ENCODE peak calls at places on chromosome 15, in seven cellular contexts. One of them, this sample, is unnamed.

GRCh38 chr15:31222769-31223345 is 103.8 kb upstream of the KLF13 start:
- DNase-seq in stomach: no peak
- DNase-seq in upper lobe of left lung: peak; percentile 55
- DNase-seq in heart right ventricle: no peak
- DNase-seq in adrenal gland: no peak
- DNase-seq in lower lobe of right lung: no peak
- DNase-seq in right atrium auricular region: no peak
- DNase-seq in this sample: no peak

GRCh38 chr15:65354835-65355172 is 23.0 kb downstream of the IGDCC3 start:
- DNase-seq in lower lobe of right lung: no peak
- DNase-seq in upper lobe of left lung: no peak
- DNase-seq in heart right ventricle: no peak
- DNase-seq in adrenal gland: no peak
- DNase-seq in right atrium auricular region: no peak
- DNase-seq in stomach: no peak
- DNase-seq in this sample: no peak

GRCh38 chr15:26628879-26629529 is 143.9 kb downstream of the GABRB3 start:
- DNase-seq in heart right ventricle: peak; percentile 64
- DNase-seq in adrenal gland: peak; percentile 24
- DNase-seq in lower lobe of right lung: peak; percentile 85
- DNase-seq in upper lobe of left lung: peak; percentile 72
- DNase-seq in stomach: peak; percentile 56
- DNase-seq in right atrium auricular region: no peak
- DNase-seq in this sample: peak; percentile 34

GRCh38 chr15:35713733-35714132 is 167.8 kb upstream of the DPH6 start:
- DNase-seq in lower lobe of right lung: no peak
- DNase-seq in upper lobe of left lung: no peak
- DNase-seq in right atrium auricular region: no peak
- DNase-seq in adrenal gland: no peak
- DNase-seq in heart right ventricle: no peak
- DNase-seq in stomach: no peak
- DNase-seq in this sample: no peak

GRCh38 chr15:100348578-100348977 is 6.8 kb upstream of the ADAMTS17 start:
- DNase-seq in heart right ventricle: no peak
- DNase-seq in right atrium auricular region: no peak
- DNase-seq in adrenal gland: no peak
- DNase-seq in stomach: no peak
- DNase-seq in lower lobe of right lung: no peak
- DNase-seq in upper lobe of left lung: no peak
- DNase-seq in this sample: no peak

GRCh38 chr15:91465696-91466095 is 365.6 kb downstream of the SV2B start:
- DNase-seq in stomach: peak; percentile 70
- DNase-seq in lower lobe of right lung: no peak
- DNase-seq in right atrium auricular region: no peak
- DNase-seq in heart right ventricle: no peak
- DNase-seq in adrenal gland: no peak
- DNase-seq in upper lobe of left lung: peak; percentile 37
- DNase-seq in this sample: no peak

GRCh38 chr15:64521726-64522164 is 61.4 kb downstream of the ZNF609 start:
- DNase-seq in right atrium auricular region: peak; percentile 66
- DNase-seq in lower lobe of right lung: no peak
- DNase-seq in adrenal gland: peak; percentile 79
- DNase-seq in upper lobe of left lung: no peak
- DNase-seq in heart right ventricle: peak; percentile 27
- DNase-seq in stomach: peak; percentile 51
- DNase-seq in this sample: peak; percentile 42

GRCh38 chr15:32683906-32684584 is 33.8 kb upstream of the GREM1 start:
- DNase-seq in adrenal gland: no peak
- DNase-seq in heart right ventricle: no peak
- DNase-seq in upper lobe of left lung: no peak
- DNase-seq in stomach: no peak
- DNase-seq in right atrium auricular region: no peak
- DNase-seq in lower lobe of right lung: no peak
- DNase-seq in this sample: no peak

GRCh38 chr15:57283774-57284508 is 92.4 kb upstream of the CGNL1 start:
- DNase-seq in heart right ventricle: no peak
- DNase-seq in stomach: no peak
- DNase-seq in adrenal gland: no peak
- DNase-seq in right atrium auricular region: no peak
- DNase-seq in lower lobe of right lung: no peak
- DNase-seq in upper lobe of left lung: no peak
- DNase-seq in this sample: no peak

GRCh38 chr15:57320543-57321220 is 55.6 kb upstream of the CGNL1 start:
- DNase-seq in upper lobe of left lung: no peak
- DNase-seq in heart right ventricle: no peak
- DNase-seq in right atrium auricular region: peak; percentile 79
- DNase-seq in lower lobe of right lung: no peak
- DNase-seq in adrenal gland: no peak
- DNase-seq in stomach: no peak
- DNase-seq in this sample: no peak

DNA sequence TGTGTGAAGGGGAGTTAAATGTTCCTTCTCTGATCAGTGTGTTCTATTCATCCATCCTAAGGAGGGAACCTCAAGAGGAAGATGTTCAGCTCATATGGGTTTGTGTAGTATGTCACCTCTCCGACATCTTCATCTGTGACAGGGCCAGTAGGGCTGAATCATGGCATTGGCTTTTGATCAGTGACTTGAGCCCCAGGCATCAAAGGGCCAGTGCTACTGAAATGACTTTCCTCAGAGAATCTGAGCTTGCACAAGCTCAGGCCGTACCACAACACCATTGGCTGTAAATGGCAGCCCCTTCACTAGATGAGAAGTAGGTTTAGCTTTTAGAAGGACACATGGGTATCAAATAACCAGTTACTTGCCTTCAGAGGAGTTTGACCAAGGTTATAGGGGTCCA is 183.2 kb upstream of the NR2E3 start:
- DNase-seq in upper lobe of left lung: no peak
- DNase-seq in lower lobe of right lung: no peak
- DNase-seq in right atrium auricular region: no peak
- DNase-seq in heart right ventricle: no peak
- DNase-seq in adrenal gland: no peak
- DNase-seq in stomach: no peak
- DNase-seq in this sample: no peak
- H3K27me3 ChIP-seq in upper lobe of left lung: no peaks in the 10 kb centered on the region
- H3K27me3 ChIP-seq in lower lobe of right lung: no peaks in the 10 kb centered on the region
- H3K27me3 ChIP-seq in right atrium auricular region: no peaks in the 10 kb centered on the region
- H3K27me3 ChIP-seq in heart right ventricle: no peaks in the 10 kb centered on the region
- H3K27me3 ChIP-seq in adrenal gland: no peaks in the 10 kb centered on the region
- H3K27me3 ChIP-seq in stomach: no peaks in the 10 kb centered on the region
- H3K27me3 ChIP-seq in this sample: no peaks in the 10 kb centered on the region

DNA sequence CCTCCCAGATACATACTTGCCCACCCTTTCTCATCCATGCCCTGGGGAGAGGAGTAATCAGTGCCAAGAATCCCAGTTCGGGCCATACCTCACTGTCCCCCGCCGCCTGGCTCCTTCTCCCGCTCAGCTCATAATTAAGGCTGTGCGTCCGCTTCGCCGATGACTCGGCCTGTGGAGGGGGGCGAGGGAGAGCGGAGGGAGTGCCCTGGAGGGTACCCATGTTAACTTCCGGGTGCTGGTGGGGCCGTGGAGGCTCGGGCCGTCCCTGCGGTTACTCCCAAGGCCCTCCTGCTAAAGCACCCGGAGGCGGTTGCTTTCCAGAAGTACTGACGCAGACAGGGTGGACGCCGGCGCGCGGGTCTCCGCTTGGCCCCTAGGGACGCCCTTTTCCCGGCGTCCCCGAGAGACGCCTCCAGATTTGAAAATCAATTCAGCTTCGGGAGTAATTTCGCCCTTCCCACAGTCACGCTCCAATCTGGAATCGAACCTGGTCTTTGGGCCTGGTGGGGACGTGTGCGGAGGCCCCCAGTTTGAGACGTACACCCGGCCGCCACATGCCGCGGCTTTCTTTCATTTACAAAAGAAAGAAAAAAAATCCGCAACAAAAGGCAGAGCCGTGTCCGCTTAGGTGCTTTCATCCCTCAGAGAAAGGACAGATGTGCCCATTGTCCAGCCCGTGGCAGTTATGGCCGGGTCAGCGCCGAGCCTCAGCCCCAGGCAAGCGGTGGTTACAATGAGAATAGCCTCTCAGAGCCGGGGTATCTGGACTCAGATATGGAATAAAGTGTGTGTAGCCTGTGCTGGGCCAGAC is 1.0 kb upstream of the ONECUT1 start:
- DNase-seq in heart right ventricle: no peak
- DNase-seq in lower lobe of right lung: peak; percentile 44
- DNase-seq in upper lobe of left lung: no peak
- DNase-seq in right atrium auricular region: no peak
- DNase-seq in stomach: no peak
- DNase-seq in adrenal gland: no peak
- DNase-seq in this sample: peak; percentile 44
- H3K27me3 ChIP-seq in heart right ventricle: peaks cover 88% of the 10 kb centered on the region
- H3K27me3 ChIP-seq in lower lobe of right lung: peaks cover 92% of the 10 kb centered on the region
- H3K27me3 ChIP-seq in upper lobe of left lung: peaks cover 2% of the 10 kb centered on the region
- H3K27me3 ChIP-seq in right atrium auricular region: peaks cover 47% of the 10 kb centered on the region
- H3K27me3 ChIP-seq in stomach: peaks cover 86% of the 10 kb centered on the region
- H3K27me3 ChIP-seq in adrenal gland: peaks cover 75% of the 10 kb centered on the region
- H3K27me3 ChIP-seq in this sample: no peaks in the 10 kb centered on the region

DNA sequence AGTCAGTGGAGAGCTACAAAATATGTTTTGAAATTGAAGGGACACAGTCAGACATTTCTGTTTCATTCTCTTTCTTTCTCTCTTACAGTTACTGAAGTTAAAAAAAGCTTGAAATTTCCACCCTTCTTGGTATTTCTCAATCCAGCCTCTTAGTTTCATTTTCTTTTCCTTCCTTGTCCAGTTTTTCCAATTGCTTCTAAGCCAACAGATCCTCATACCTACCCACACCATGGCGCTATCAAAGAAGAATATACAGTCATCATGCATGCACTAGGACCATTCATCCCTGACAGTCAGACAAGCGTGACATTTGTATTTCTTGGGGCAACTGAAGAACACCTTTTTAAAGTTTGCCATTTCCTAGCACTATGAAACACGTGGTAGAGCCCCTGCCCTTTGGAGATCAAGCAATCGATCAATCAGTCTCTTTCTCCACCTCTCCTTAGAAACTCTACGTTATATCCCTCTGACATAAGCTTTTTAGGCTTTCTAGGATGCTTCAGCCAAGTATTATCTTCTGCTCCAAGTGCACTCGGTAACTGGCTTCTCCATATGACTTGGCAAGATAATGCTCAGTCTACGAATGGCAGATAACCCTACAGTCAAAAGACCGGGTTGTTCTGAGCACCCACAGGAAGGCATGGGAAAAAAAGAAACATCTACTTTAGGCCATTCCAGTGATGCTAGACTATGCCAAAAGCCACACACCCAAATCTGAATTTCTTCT is 65.4 kb downstream of the FBN1 start:
- DNase-seq in stomach: no peak
- DNase-seq in lower lobe of right lung: no peak
- DNase-seq in right atrium auricular region: no peak
- DNase-seq in adrenal gland: no peak
- DNase-seq in upper lobe of left lung: no peak
- DNase-seq in heart right ventricle: no peak
- DNase-seq in this sample: no peak
- H3K27me3 ChIP-seq in stomach: no peaks in the 10 kb centered on the region
- H3K27me3 ChIP-seq in lower lobe of right lung: no peaks in the 10 kb centered on the region
- H3K27me3 ChIP-seq in right atrium auricular region: no peaks in the 10 kb centered on the region
- H3K27me3 ChIP-seq in adrenal gland: no peaks in the 10 kb centered on the region
- H3K27me3 ChIP-seq in upper lobe of left lung: no peaks in the 10 kb centered on the region
- H3K27me3 ChIP-seq in heart right ventricle: no peaks in the 10 kb centered on the region
- H3K27me3 ChIP-seq in this sample: no peaks in the 10 kb centered on the region

DNA sequence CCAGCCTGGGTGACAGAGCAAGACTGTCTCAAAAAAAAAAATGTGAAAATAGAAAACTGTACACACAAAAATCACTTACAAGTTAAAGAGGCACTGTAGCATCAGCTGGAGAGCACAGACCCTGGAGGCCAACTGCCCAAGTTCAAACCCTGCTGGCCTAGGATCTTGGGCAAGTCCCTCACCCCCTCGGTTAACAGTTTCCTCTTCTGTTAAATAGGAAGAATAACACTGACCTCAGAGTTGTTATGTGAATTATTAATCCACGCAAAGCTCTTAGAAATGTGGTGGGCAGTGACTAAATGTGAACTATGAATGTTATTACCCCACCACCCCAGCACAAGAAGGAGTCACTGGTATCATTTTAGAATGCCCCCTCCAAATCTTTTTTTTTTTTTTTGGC is 11.2 kb downstream of the CIB1 start:
- DNase-seq in lower lobe of right lung: no peak
- DNase-seq in upper lobe of left lung: no peak
- DNase-seq in right atrium auricular region: no peak
- DNase-seq in adrenal gland: no peak
- DNase-seq in heart right ventricle: no peak
- DNase-seq in stomach: no peak
- DNase-seq in this sample: no peak
- H3K27me3 ChIP-seq in lower lobe of right lung: no peaks in the 10 kb centered on the region
- H3K27me3 ChIP-seq in upper lobe of left lung: no peaks in the 10 kb centered on the region
- H3K27me3 ChIP-seq in right atrium auricular region: no peaks in the 10 kb centered on the region
- H3K27me3 ChIP-seq in adrenal gland: no peaks in the 10 kb centered on the region
- H3K27me3 ChIP-seq in heart right ventricle: no peaks in the 10 kb centered on the region
- H3K27me3 ChIP-seq in stomach: no peaks in the 10 kb centered on the region
- H3K27me3 ChIP-seq in this sample: no peaks in the 10 kb centered on the region

GRCh38 chr15:50059883-50060282 is 59.1 kb downstream of the ATP8B4 start:
- DNase-seq in adrenal gland: no peak
- DNase-seq in lower lobe of right lung: no peak
- DNase-seq in right atrium auricular region: no peak
- DNase-seq in stomach: no peak
- DNase-seq in heart right ventricle: no peak
- DNase-seq in upper lobe of left lung: no peak
- DNase-seq in this sample: no peak
- H3K27me3 ChIP-seq in adrenal gland: no peaks in the 10 kb centered on the region
- H3K27me3 ChIP-seq in lower lobe of right lung: no peaks in the 10 kb centered on the region
- H3K27me3 ChIP-seq in right atrium auricular region: no peaks in the 10 kb centered on the region
- H3K27me3 ChIP-seq in stomach: no peaks in the 10 kb centered on the region
- H3K27me3 ChIP-seq in heart right ventricle: no peaks in the 10 kb centered on the region
- H3K27me3 ChIP-seq in upper lobe of left lung: no peaks in the 10 kb centered on the region
- H3K27me3 ChIP-seq in this sample: no peaks in the 10 kb centered on the region

GRCh38 chr15:88605507-88606436 is 15.4 kb upstream of the AEN start:
- DNase-seq in lower lobe of right lung: no peak
- DNase-seq in heart right ventricle: peak; percentile 48
- DNase-seq in upper lobe of left lung: no peak
- DNase-seq in right atrium auricular region: no peak
- DNase-seq in stomach: peak; percentile 50
- DNase-seq in adrenal gland: peak; percentile 67
- DNase-seq in this sample: peak; percentile 49
- H3K27me3 ChIP-seq in lower lobe of right lung: peaks cover 55% of the 10 kb centered on the region
- H3K27me3 ChIP-seq in heart right ventricle: peaks cover 69% of the 10 kb centered on the region
- H3K27me3 ChIP-seq in upper lobe of left lung: no peaks in the 10 kb centered on the region
- H3K27me3 ChIP-seq in right atrium auricular region: peaks cover 11% of the 10 kb centered on the region
- H3K27me3 ChIP-seq in stomach: peaks cover 42% of the 10 kb centered on the region
- H3K27me3 ChIP-seq in adrenal gland: peaks cover 36% of the 10 kb centered on the region
- H3K27me3 ChIP-seq in this sample: peaks cover 18% of the 10 kb centered on the region

DNA sequence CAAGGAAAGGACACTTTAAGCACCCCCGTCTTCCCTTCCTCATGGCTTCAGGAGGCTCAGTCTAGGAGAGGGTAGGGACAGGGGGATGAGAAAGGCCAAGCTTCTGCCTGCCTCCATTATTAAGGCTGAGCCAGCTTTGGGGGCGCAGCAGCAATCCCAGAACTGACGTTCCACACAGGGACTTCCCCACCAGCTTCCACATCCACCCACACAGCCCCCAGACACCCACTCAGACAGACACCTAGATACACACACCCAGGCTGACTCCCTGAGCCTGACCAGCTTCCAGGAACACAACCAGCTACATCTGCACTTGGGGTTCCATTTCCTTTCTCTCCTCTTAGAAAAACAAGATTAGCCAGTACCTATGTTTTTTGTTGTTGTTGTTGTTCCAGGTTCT is 4.7 kb downstream of the HCN4 start:
- DNase-seq in lower lobe of right lung: no peak
- DNase-seq in right atrium auricular region: no peak
- DNase-seq in stomach: no peak
- DNase-seq in heart right ventricle: no peak
- DNase-seq in adrenal gland: no peak
- DNase-seq in upper lobe of left lung: no peak
- DNase-seq in this sample: no peak
- H3K27me3 ChIP-seq in lower lobe of right lung: peaks cover 67% of the 10 kb centered on the region
- H3K27me3 ChIP-seq in right atrium auricular region: no peaks in the 10 kb centered on the region
- H3K27me3 ChIP-seq in stomach: peaks cover 60% of the 10 kb centered on the region
- H3K27me3 ChIP-seq in heart right ventricle: peaks cover 56% of the 10 kb centered on the region
- H3K27me3 ChIP-seq in adrenal gland: peaks cover 35% of the 10 kb centered on the region
- H3K27me3 ChIP-seq in upper lobe of left lung: no peaks in the 10 kb centered on the region
- H3K27me3 ChIP-seq in this sample: no peaks in the 10 kb centered on the region